ENCODE peak calls at places on chromosomes 5 and 9, in four cellular contexts. One of them, this sample, is unnamed.
A peak's percentile ranks its signal among the peaks of the same experiment; 100 is the strongest.

GRCh38 chr5:96687812-96688453 is 25.8 kb downstream of the CAST start:
- DNase-seq in stimulated activated CD8-positive, alpha-beta memory T cell treated with anti-CD3 and anti-CD28 coated beads, Interleukin-4, amount 100 ng/mL, for 1 hour: no peak
- DNase-seq in NCI-H187: no peak
- DNase-seq in activated B cell treated with CpG ODN at 0.5 μM for 24 hours: no peak
- DNase-seq in this sample: no peak

GRCh38 chr5:1892685-1893445 is 10.1 kb upstream of the IRX4 start:
- DNase-seq in stimulated activated CD8-positive, alpha-beta memory T cell treated with anti-CD3 and anti-CD28 coated beads, Interleukin-4, amount 100 ng/mL, for 1 hour: no peak
- DNase-seq in NCI-H187: no peak
- DNase-seq in activated B cell treated with CpG ODN at 0.5 μM for 24 hours: no peak
- DNase-seq in this sample: no peak

GRCh38 chr5:174327317-174327864 is 281.9 kb downstream of the NSG2 start:
- DNase-seq in stimulated activated CD8-positive, alpha-beta memory T cell treated with anti-CD3 and anti-CD28 coated beads, Interleukin-4, amount 100 ng/mL, for 1 hour: no peak
- DNase-seq in NCI-H187: peak; percentile 21
- DNase-seq in activated B cell treated with CpG ODN at 0.5 μM for 24 hours: no peak
- DNase-seq in this sample: no peak

GRCh38 chr5:32223972-32224608 is 50.0 kb upstream of the GOLPH3 start:
- DNase-seq in stimulated activated CD8-positive, alpha-beta memory T cell treated with anti-CD3 and anti-CD28 coated beads, Interleukin-4, amount 100 ng/mL, for 1 hour: no peak
- DNase-seq in NCI-H187: no peak
- DNase-seq in activated B cell treated with CpG ODN at 0.5 μM for 24 hours: no peak
- DNase-seq in this sample: no peak

GRCh38 chr5:64625678-64626077 is 64.6 kb upstream of the SHISAL2B start:
- DNase-seq in stimulated activated CD8-positive, alpha-beta memory T cell treated with anti-CD3 and anti-CD28 coated beads, Interleukin-4, amount 100 ng/mL, for 1 hour: no peak
- DNase-seq in NCI-H187: no peak
- DNase-seq in activated B cell treated with CpG ODN at 0.5 μM for 24 hours: no peak
- DNase-seq in this sample: no peak

GRCh38 chr9:122201641-122202040 is 27.1 kb downstream of the LHX6 start:
- DNase-seq in stimulated activated CD8-positive, alpha-beta memory T cell treated with anti-CD3 and anti-CD28 coated beads, Interleukin-4, amount 100 ng/mL, for 1 hour: no peak
- DNase-seq in NCI-H187: no peak
- DNase-seq in activated B cell treated with CpG ODN at 0.5 μM for 24 hours: no peak
- DNase-seq in this sample: no peak

GRCh38 chr5:163913548-163913947 is 408.1 kb downstream of the MAT2B start:
- DNase-seq in stimulated activated CD8-positive, alpha-beta memory T cell treated with anti-CD3 and anti-CD28 coated beads, Interleukin-4, amount 100 ng/mL, for 1 hour: no peak
- DNase-seq in NCI-H187: no peak
- DNase-seq in activated B cell treated with CpG ODN at 0.5 μM for 24 hours: no peak
- DNase-seq in this sample: no peak

GRCh38 chr5:135027318-135027698 is 6.7 kb downstream of the PITX1 start:
- DNase-seq in stimulated activated CD8-positive, alpha-beta memory T cell treated with anti-CD3 and anti-CD28 coated beads, Interleukin-4, amount 100 ng/mL, for 1 hour: no peak
- DNase-seq in NCI-H187: no peak
- DNase-seq in activated B cell treated with CpG ODN at 0.5 μM for 24 hours: no peak
- DNase-seq in this sample: peak; percentile 64

GRCh38 chr5:180172447-180173197 is 36.4 kb downstream of the RASGEF1C start:
- DNase-seq in stimulated activated CD8-positive, alpha-beta memory T cell treated with anti-CD3 and anti-CD28 coated beads, Interleukin-4, amount 100 ng/mL, for 1 hour: no peak
- DNase-seq in NCI-H187: no peak
- DNase-seq in activated B cell treated with CpG ODN at 0.5 μM for 24 hours: no peak
- DNase-seq in this sample: no peak

GRCh38 chr9:108743901-108744371 is 111.8 kb downstream of the ACTL7B start:
- DNase-seq in stimulated activated CD8-positive, alpha-beta memory T cell treated with anti-CD3 and anti-CD28 coated beads, Interleukin-4, amount 100 ng/mL, for 1 hour: no peak
- DNase-seq in NCI-H187: no peak
- DNase-seq in activated B cell treated with CpG ODN at 0.5 μM for 24 hours: no peak
- DNase-seq in this sample: no peak

GRCh38 chr5:36596247-36596646 is 10.2 kb upstream of the SLC1A3 start:
- DNase-seq in stimulated activated CD8-positive, alpha-beta memory T cell treated with anti-CD3 and anti-CD28 coated beads, Interleukin-4, amount 100 ng/mL, for 1 hour: no peak
- DNase-seq in NCI-H187: no peak
- DNase-seq in activated B cell treated with CpG ODN at 0.5 μM for 24 hours: no peak
- DNase-seq in this sample: no peak

GRCh38 chr9:36899406-36899805 is 134.7 kb downstream of the PAX5 start:
- DNase-seq in stimulated activated CD8-positive, alpha-beta memory T cell treated with anti-CD3 and anti-CD28 coated beads, Interleukin-4, amount 100 ng/mL, for 1 hour: no peak
- DNase-seq in NCI-H187: no peak
- DNase-seq in activated B cell treated with CpG ODN at 0.5 μM for 24 hours: no peak
- DNase-seq in this sample: no peak

GRCh38 chr9:135522137-135522877 is 1.1 kb downstream of the LCN1 start:
- DNase-seq in stimulated activated CD8-positive, alpha-beta memory T cell treated with anti-CD3 and anti-CD28 coated beads, Interleukin-4, amount 100 ng/mL, for 1 hour: no peak
- DNase-seq in NCI-H187: no peak
- DNase-seq in activated B cell treated with CpG ODN at 0.5 μM for 24 hours: no peak
- DNase-seq in this sample: peak; percentile 40

GRCh38 chr5:60248900-60249299 is 355.4 kb upstream of the PDE4D start:
- DNase-seq in stimulated activated CD8-positive, alpha-beta memory T cell treated with anti-CD3 and anti-CD28 coated beads, Interleukin-4, amount 100 ng/mL, for 1 hour: no peak
- DNase-seq in NCI-H187: no peak
- DNase-seq in activated B cell treated with CpG ODN at 0.5 μM for 24 hours: no peak
- DNase-seq in this sample: no peak

GRCh38 chr9:20225841-20226240 is 396.5 kb downstream of the MLLT3 start:
- DNase-seq in stimulated activated CD8-positive, alpha-beta memory T cell treated with anti-CD3 and anti-CD28 coated beads, Interleukin-4, amount 100 ng/mL, for 1 hour: no peak
- DNase-seq in NCI-H187: no peak
- DNase-seq in activated B cell treated with CpG ODN at 0.5 μM for 24 hours: no peak
- DNase-seq in this sample: no peak

GRCh38 chr9:109117856-109118801 is 1.6 kb downstream of the TMEM245 start:
- DNase-seq in stimulated activated CD8-positive, alpha-beta memory T cell treated with anti-CD3 and anti-CD28 coated beads, Interleukin-4, amount 100 ng/mL, for 1 hour: no peak
- DNase-seq in NCI-H187: no peak
- DNase-seq in activated B cell treated with CpG ODN at 0.5 μM for 24 hours: no peak
- DNase-seq in this sample: peak; percentile 63

GRCh38 chr5:411728-412127 is 31.2 kb upstream of the EXOC3 start:
- DNase-seq in stimulated activated CD8-positive, alpha-beta memory T cell treated with anti-CD3 and anti-CD28 coated beads, Interleukin-4, amount 100 ng/mL, for 1 hour: no peak
- DNase-seq in NCI-H187: no peak
- DNase-seq in activated B cell treated with CpG ODN at 0.5 μM for 24 hours: peak; percentile 0
- DNase-seq in this sample: peak; percentile 37

GRCh38 chr5:103541114-103541513 is 21.5 kb downstream of the NUDT12 start:
- DNase-seq in stimulated activated CD8-positive, alpha-beta memory T cell treated with anti-CD3 and anti-CD28 coated beads, Interleukin-4, amount 100 ng/mL, for 1 hour: no peak
- DNase-seq in NCI-H187: no peak
- DNase-seq in activated B cell treated with CpG ODN at 0.5 μM for 24 hours: no peak
- DNase-seq in this sample: no peak

GRCh38 chr9:36825179-36825578 is 208.9 kb downstream of the PAX5 start:
- DNase-seq in stimulated activated CD8-positive, alpha-beta memory T cell treated with anti-CD3 and anti-CD28 coated beads, Interleukin-4, amount 100 ng/mL, for 1 hour: no peak
- DNase-seq in NCI-H187: no peak
- DNase-seq in activated B cell treated with CpG ODN at 0.5 μM for 24 hours: peak; percentile 3
- DNase-seq in this sample: no peak

GRCh38 chr5:43099615-43100014 is 21.1 kb upstream of the ZNF131 start:
- DNase-seq in stimulated activated CD8-positive, alpha-beta memory T cell treated with anti-CD3 and anti-CD28 coated beads, Interleukin-4, amount 100 ng/mL, for 1 hour: no peak
- DNase-seq in NCI-H187: peak; percentile 91
- DNase-seq in activated B cell treated with CpG ODN at 0.5 μM for 24 hours: no peak
- DNase-seq in this sample: no peak

GRCh38 chr5:163104496-163104895 is 332.9 kb upstream of the CCNG1 start:
- DNase-seq in stimulated activated CD8-positive, alpha-beta memory T cell treated with anti-CD3 and anti-CD28 coated beads, Interleukin-4, amount 100 ng/mL, for 1 hour: no peak
- DNase-seq in NCI-H187: no peak
- DNase-seq in activated B cell treated with CpG ODN at 0.5 μM for 24 hours: no peak
- DNase-seq in this sample: no peak

GRCh38 chr9:108486791-108487190 is 369.0 kb downstream of the ACTL7B start:
- DNase-seq in stimulated activated CD8-positive, alpha-beta memory T cell treated with anti-CD3 and anti-CD28 coated beads, Interleukin-4, amount 100 ng/mL, for 1 hour: no peak
- DNase-seq in NCI-H187: no peak
- DNase-seq in activated B cell treated with CpG ODN at 0.5 μM for 24 hours: no peak
- DNase-seq in this sample: no peak

GRCh38 chr9:76456202-76456926 is 2.6 kb upstream of the GCNT1 start:
- DNase-seq in stimulated activated CD8-positive, alpha-beta memory T cell treated with anti-CD3 and anti-CD28 coated beads, Interleukin-4, amount 100 ng/mL, for 1 hour: no peak
- DNase-seq in NCI-H187: no peak
- DNase-seq in activated B cell treated with CpG ODN at 0.5 μM for 24 hours: no peak
- DNase-seq in this sample: no peak

GRCh38 chr5:31664566-31664965 is 25.6 kb downstream of the PDZD2 start:
- DNase-seq in stimulated activated CD8-positive, alpha-beta memory T cell treated with anti-CD3 and anti-CD28 coated beads, Interleukin-4, amount 100 ng/mL, for 1 hour: no peak
- DNase-seq in NCI-H187: no peak
- DNase-seq in activated B cell treated with CpG ODN at 0.5 μM for 24 hours: no peak
- DNase-seq in this sample: no peak

GRCh38 chr5:171419663-171420428 is 399 bp downstream of the FGF18 start:
- DNase-seq in stimulated activated CD8-positive, alpha-beta memory T cell treated with anti-CD3 and anti-CD28 coated beads, Interleukin-4, amount 100 ng/mL, for 1 hour: no peak
- DNase-seq in NCI-H187: no peak
- DNase-seq in activated B cell treated with CpG ODN at 0.5 μM for 24 hours: peak; percentile 36
- DNase-seq in this sample: peak; percentile 91

GRCh38 chr5:179125789-179126505 is 65.8 kb downstream of the ZNF354C start:
- DNase-seq in stimulated activated CD8-positive, alpha-beta memory T cell treated with anti-CD3 and anti-CD28 coated beads, Interleukin-4, amount 100 ng/mL, for 1 hour: no peak
- DNase-seq in NCI-H187: no peak
- DNase-seq in activated B cell treated with CpG ODN at 0.5 μM for 24 hours: no peak
- DNase-seq in this sample: no peak

GRCh38 chr5:943874-944620 is 51.4 kb downstream of the TRIP13 start:
- DNase-seq in stimulated activated CD8-positive, alpha-beta memory T cell treated with anti-CD3 and anti-CD28 coated beads, Interleukin-4, amount 100 ng/mL, for 1 hour: no peak
- DNase-seq in NCI-H187: no peak
- DNase-seq in activated B cell treated with CpG ODN at 0.5 μM for 24 hours: no peak
- DNase-seq in this sample: no peak

GRCh38 chr9:4662108-4662988 is at the start of gene PLPP6:
- DNase-seq in stimulated activated CD8-positive, alpha-beta memory T cell treated with anti-CD3 and anti-CD28 coated beads, Interleukin-4, amount 100 ng/mL, for 1 hour: no peak
- DNase-seq in NCI-H187: peak; percentile 67
- DNase-seq in activated B cell treated with CpG ODN at 0.5 μM for 24 hours: peak; percentile 66
- DNase-seq in this sample: peak; percentile 94

GRCh38 chr5:119398713-119399492 is 43.1 kb downstream of the TNFAIP8 start:
- DNase-seq in stimulated activated CD8-positive, alpha-beta memory T cell treated with anti-CD3 and anti-CD28 coated beads, Interleukin-4, amount 100 ng/mL, for 1 hour: no peak
- DNase-seq in NCI-H187: no peak
- DNase-seq in activated B cell treated with CpG ODN at 0.5 μM for 24 hours: no peak
- DNase-seq in this sample: no peak

GRCh38 chr9:105681724-105682123 is 12.6 kb upstream of the TMEM38B start:
- DNase-seq in stimulated activated CD8-positive, alpha-beta memory T cell treated with anti-CD3 and anti-CD28 coated beads, Interleukin-4, amount 100 ng/mL, for 1 hour: no peak
- DNase-seq in NCI-H187: no peak
- DNase-seq in activated B cell treated with CpG ODN at 0.5 μM for 24 hours: no peak
- DNase-seq in this sample: no peak

This sample was measured in upper lobe of left lung.